ENCODE peak calls at places on chromosome 16, in six cellular contexts. F is stimulated activated CD4-positive, alpha-beta T cell treated with anti-CD3 and anti-CD28 coated beads, Interleukin-15, amount 100 ng/mL, for 48 hours; P is NCI-H748 treated with DMSO at 0.1 percent for 48 hours; H is astrocyte of the cerebellum; Y is cardiac fibroblast; C is WTC11. M is an unnamed sample.

GRCh38 chr16:30032083-30032819 is 1.2 kb upstream of the TLCD3B start:
- DNase-seq in F (no peak), P (peak; percentile 69), H (peak; percentile 37), Y (peak; percentile 77), C (peak; percentile 86), M (peak; percentile 77)

GRCh38 chr16:29816694-29817441 is 916 bp downstream of the PAGR1 start:
- DNase-seq in F (no peak), P (no peak), H (no peak), Y (peak; percentile 67), C (peak; percentile 62), M (peak; percentile 42)

GRCh38 chr16:54783980-54784379 is 146.7 kb upstream of the IRX5 start:
- DNase-seq in F (no peak), P (no peak), H (no peak), Y (no peak), C (no peak), M (no peak)

GRCh38 chr16:57764341-57765159 is 29.0 kb downstream of the KATNB1 start:
- DNase-seq in F (peak; percentile 28), P (no peak), H (peak; percentile 13), Y (peak; percentile 72), C (peak; percentile 95), M (no peak)

GRCh38 chr16:8905168-8905762 is 23.1 kb downstream of the LITAFD start:
- DNase-seq in F (no peak), P (peak; percentile 9), H (no peak), Y (peak; percentile 60), C (no peak), M (no peak)

GRCh38 chr16:11251525-11252481 is 4.2 kb downstream of the SOCS1 start:
- DNase-seq in F (peak; percentile 81), P (no peak), H (peak; percentile 18), Y (peak; percentile 44), C (no peak), M (no peak)

GRCh38 chr16:88403794-88404581 is 21.2 kb downstream of the ZNF469 start:
- DNase-seq in F (no peak), P (no peak), H (no peak), Y (no peak), C (no peak), M (no peak)

GRCh38 chr16:8572919-8573724 is 17.2 kb downstream of the TMEM114 start:
- DNase-seq in F (no peak), P (no peak), H (peak; percentile 27), Y (peak; percentile 65), C (peak; percentile 55), M (no peak)

GRCh38 chr16:23025692-23026305 is 123.5 kb downstream of the USP31 start:
- DNase-seq in F (no peak), P (no peak), H (no peak), Y (no peak), C (no peak), M (no peak)

GRCh38 chr16:61432421-61432820 is 603.8 kb downstream of the CDH8 start:
- DNase-seq in F (no peak), P (no peak), H (no peak), Y (no peak), C (no peak), M (no peak)

GRCh38 chr16:47047804-47048203 is 74.3 kb upstream of the DNAJA2 start:
- DNase-seq in F (no peak), P (no peak), H (no peak), Y (no peak), C (no peak), M (no peak)

GRCh38 chr16:72311426-72311825 is 139.5 kb upstream of the PMFBP1 start:
- DNase-seq in F (no peak), P (no peak), H (no peak), Y (peak; percentile 54), C (no peak), M (no peak)

GRCh38 chr16:10694830-10695229 is at the start of gene TEKT5:
- DNase-seq in F (no peak), P (no peak), H (no peak), Y (no peak), C (no peak), M (no peak)

GRCh38 chr16:68426355-68426652 is 22.0 kb downstream of the SMPD3 start:
- DNase-seq in F (no peak), P (no peak), H (no peak), Y (no peak), C (no peak), M (no peak)

GRCh38 chr16:1327619-1327947 is 5.9 kb upstream of the BAIAP3 start:
- DNase-seq in F (no peak), P (no peak), H (no peak), Y (no peak), C (no peak), M (no peak)

GRCh38 chr16:86050111-86050510 is 151.1 kb downstream of the IRF8 start:
- DNase-seq in F (no peak), P (no peak), H (no peak), Y (no peak), C (no peak), M (no peak)

GRCh38 chr16:11788914-11789313 is 8.1 kb downstream of the ZC3H7A start:
- DNase-seq in F (no peak), P (no peak), H (no peak), Y (no peak), C (no peak), M (no peak)

GRCh38 chr16:10371592-10371991 is 14.3 kb upstream of the ATF7IP2 start:
- DNase-seq in F (no peak), P (no peak), H (no peak), Y (no peak), C (no peak), M (no peak)

GRCh38 chr16:4419402-4419801 is 3.0 kb upstream of the CORO7 start:
- DNase-seq in F (no peak), P (no peak), H (no peak), Y (no peak), C (no peak), M (no peak)

GRCh38 chr16:12406840-12407690 is 396.6 kb downstream of the CPPED1 start:
- DNase-seq in F (no peak), P (no peak), H (no peak), Y (no peak), C (no peak), M (no peak)

GRCh38 chr16:12096162-12096781 is 119.7 kb downstream of the SNX29 start:
- DNase-seq in F (no peak), P (no peak), H (no peak), Y (no peak), C (no peak), M (no peak)

GRCh38 chr16:10663146-10663545 is 31.6 kb downstream of the TEKT5 start:
- DNase-seq in F (no peak), P (no peak), H (no peak), Y (no peak), C (no peak), M (no peak)

GRCh38 chr16:25014500-25015147 is 545 bp downstream of the ARHGAP17 start:
- DNase-seq in F (no peak), P (no peak), H (no peak), Y (peak; percentile 61), C (peak; percentile 50), M (peak; percentile 47)

GRCh38 chr16:4426021-4426684 is 485 bp downstream of the DNAJA3 start:
- DNase-seq in F (no peak), P (no peak), H (no peak), Y (no peak), C (peak; percentile 21), M (no peak)

GRCh38 chr16:27214084-27214961 is 11.0 kb downstream of the KDM8 start:
- DNase-seq in F (no peak), P (no peak), H (no peak), Y (no peak), C (no peak), M (no peak)

GRCh38 chr16:12271006-12271405 is 294.5 kb downstream of the SNX29 start:
- DNase-seq in F (no peak), P (no peak), H (no peak), Y (peak; percentile 11), C (peak; percentile 62), M (peak; percentile 18)

GRCh38 chr16:2774161-2774891 is 2.8 kb downstream of the ELOB start:
- DNase-seq in F (no peak), P (no peak), H (no peak), Y (no peak), C (no peak), M (no peak)

GRCh38 chr16:24255446-24256352 is at the start of gene CACNG3:
- DNase-seq in F (peak; percentile 31), P (no peak), H (no peak), Y (peak; percentile 9), C (peak; percentile 96), M (peak; percentile 70)

GRCh38 chr16:88923450-88923849 is 53.6 kb downstream of the CBFA2T3 start:
- DNase-seq in F (no peak), P (no peak), H (no peak), Y (no peak), C (no peak), M (no peak)

GRCh38 chr16:9597967-9598730 is 506.7 kb downstream of the HAPSTR1 start:
- DNase-seq in F (no peak), P (no peak), H (no peak), Y (no peak), C (no peak), M (no peak)

GRCh38 chr16:70805380-70805779 is 4.4 kb upstream of the VAC14 start:
- DNase-seq in F (no peak), P (no peak), H (no peak), Y (no peak), C (no peak), M (no peak)

GRCh38 chr16:11595908-11596504 is 9.3 kb upstream of the LITAF start:
- DNase-seq in F (no peak), P (no peak), H (no peak), Y (no peak), C (no peak), M (no peak)

GRCh38 chr16:86566601-86566965 is at the start of gene FOXC2:
- DNase-seq in F (no peak), P (no peak), H (peak; percentile 95), Y (peak; percentile 96), C (peak; percentile 93), M (peak; percentile 80)

GRCh38 chr16:14483819-14484385 is 146.2 kb downstream of the PARN start:
- DNase-seq in F (no peak), P (no peak), H (no peak), Y (no peak), C (no peak), M (no peak)

GRCh38 chr16:81813648-81814047 is 34.6 kb downstream of the PLCG2 start:
- DNase-seq in F (no peak), P (no peak), H (no peak), Y (no peak), C (no peak), M (no peak)